ENCODE peak calls at places on chromosomes 4 and X, in four cellular contexts. F is K562, T is H9, E is PC-3. C is an unnamed sample.

GRCh38 chr4:102572452-102572851 is 71.3 kb downstream of the NFKB1 start:
- DNase-seq in F (no peak), T (no peak), E (no peak), C (no peak)

GRCh38 chr4:188127157-188127874 is 11.9 kb upstream of the TRIML1 start:
- DNase-seq in F (no peak), T (no peak), E (peak; percentile 63), C (no peak)

GRCh38 chr4:14100349-14100748 is 472.8 kb upstream of the BOD1L1 start:
- DNase-seq in F (no peak), T (no peak), E (no peak), C (no peak)

GRCh38 chrX:110114260-110114776 is 111.4 kb downstream of the TMEM164 start:
- DNase-seq in F (no peak), T (no peak), E (no peak), C (no peak)

GRCh38 chr4:137359691-137360315 is 172.5 kb downstream of the PCDH18 start:
- DNase-seq in F (no peak), T (no peak), E (no peak), C (no peak)

GRCh38 chr4:53656421-53656981 is 65.2 kb upstream of the LNX1 start:
- DNase-seq in F (no peak), T (no peak), E (peak; percentile 19), C (no peak)

GRCh38 chr4:147768113-147768512 is 36.2 kb downstream of the ARHGAP10 start:
- DNase-seq in F (no peak), T (no peak), E (peak; percentile 66), C (no peak)

GRCh38 chr4:141121768-141122415 is 11.4 kb downstream of the RNF150 start:
- DNase-seq in F (no peak), T (no peak), E (no peak), C (no peak)

GRCh38 chrX:38081926-38082708 is 75.8 kb downstream of the SYTL5 start:
- DNase-seq in F (no peak), T (no peak), E (no peak), C (no peak)

GRCh38 chr4:146134761-146135160 is 40.8 kb upstream of the LSM6 start:
- DNase-seq in F (no peak), T (no peak), E (no peak), C (no peak)

GRCh38 chrX:15384304-15384703 is at the start of gene VEGFD:
- DNase-seq in F (no peak), T (no peak), E (no peak), C (no peak)

GRCh38 chr4:114694770-114695169 is 96.2 kb downstream of the UGT8 start:
- DNase-seq in F (peak; percentile 13), T (no peak), E (peak; percentile 59), C (peak; percentile 70)

GRCh38 chrX:34275710-34276109 is 143.6 kb upstream of the FAM47A start:
- DNase-seq in F (no peak), T (no peak), E (no peak), C (no peak)

GRCh38 chr4:91958651-91959050 is 345.1 kb upstream of the GRID2 start:
- DNase-seq in F (peak; percentile 3), T (peak; percentile 34), E (no peak), C (no peak)

GRCh38 chr4:125111352-125111751 is 203.4 kb upstream of the FAT4 start:
- DNase-seq in F (no peak), T (no peak), E (no peak), C (peak; percentile 27)

GRCh38 chrX:112868586-112868985 is 28.0 kb upstream of the AMOT start:
- DNase-seq in F (no peak), T (no peak), E (peak; percentile 9), C (no peak)

GRCh38 chr4:16516796-16517413 is 290.6 kb upstream of the TAPT1 start:
- DNase-seq in F (no peak), T (no peak), E (peak; percentile 54), C (peak; percentile 66)

GRCh38 chrX:134373736-134374135 is 86.2 kb upstream of the HPRT1 start:
- DNase-seq in F (no peak), T (no peak), E (no peak), C (peak; percentile 61)

GRCh38 chr4:186701273-186701672 is 22.4 kb downstream of the FAT1 start:
- DNase-seq in F (no peak), T (peak; percentile 84), E (no peak), C (no peak)

GRCh38 chr4:62449538-62449937 is 1249.4 kb downstream of the ADGRL3 start:
- DNase-seq in F (no peak), T (no peak), E (no peak), C (no peak)

GRCh38 chr4:156790866-156791265 is 180.7 kb downstream of the PDGFC start:
- DNase-seq in F (no peak), T (no peak), E (peak; percentile 85), C (no peak)

GRCh38 chr4:138981930-138982390 is 33.6 kb upstream of the NOCT start:
- DNase-seq in F (no peak), T (peak; percentile 31), E (peak; percentile 55), C (no peak)

GRCh38 chr4:123653211-123653610 is 256.6 kb downstream of the SPRY1 start:
- DNase-seq in F (no peak), T (no peak), E (no peak), C (no peak)

GRCh38 chr4:7425171-7425570 is 9.6 kb downstream of the PSAPL1 start:
- DNase-seq in F (no peak), T (peak; percentile 21), E (no peak), C (no peak)

GRCh38 chr4:154559141-154559841 is 3.5 kb upstream of the FGB start:
- DNase-seq in F (peak; percentile 48), T (peak; percentile 46), E (peak; percentile 78), C (peak; percentile 83)

GRCh38 chr4:83189631-83190136 is 75.2 kb upstream of the PLAC8 start:
- DNase-seq in F (no peak), T (peak; percentile 36), E (no peak), C (no peak)

GRCh38 chr4:147286846-147287587 is 193.9 kb upstream of the EDNRA start:
- DNase-seq in F (no peak), T (no peak), E (no peak), C (no peak)

GRCh38 chr4:189081831-189082230 is 858.8 kb upstream of the FRG1 start:
- DNase-seq in F (no peak), T (no peak), E (peak; percentile 43), C (no peak)

GRCh38 chrX:14697453-14697852 is 168.1 kb downstream of the GLRA2 start:
- DNase-seq in F (peak; percentile 6), T (peak; percentile 47), E (peak; percentile 69), C (peak; percentile 85)

GRCh38 chr4:88008624-88009235 is 1.3 kb downstream of the PKD2 start:
- DNase-seq in F (no peak), T (no peak), E (peak; percentile 4), C (peak; percentile 74)

GRCh38 chrX:154074199-154074598 is 23.3 kb downstream of the MECP2 start:
- DNase-seq in F (no peak), T (no peak), E (peak; percentile 75), C (no peak)

GRCh38 chr4:189202869-189203271 is 737.8 kb upstream of the FRG1 start:
- DNase-seq in F (no peak), T (no peak), E (peak; percentile 4), C (no peak)

DNA sequence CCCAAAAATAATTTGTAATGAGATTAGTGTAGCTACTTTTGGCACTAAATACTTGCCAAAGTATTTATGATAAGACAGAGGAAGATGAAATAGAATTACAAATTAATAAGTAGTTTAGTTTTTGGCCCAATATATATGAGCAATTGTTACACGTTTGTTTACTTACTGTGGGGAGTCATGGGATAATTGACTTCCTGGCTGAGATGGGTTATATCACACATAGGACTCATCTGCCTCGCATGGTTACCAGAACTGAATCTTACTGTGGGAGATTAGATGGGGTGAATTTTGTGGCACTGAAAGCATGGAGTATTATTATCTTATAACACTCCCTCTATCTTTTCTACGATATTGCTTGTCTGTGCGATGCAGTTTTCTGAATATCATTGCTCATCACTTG is 66.6 kb downstream of the INTS12 start:
- DNase-seq in F (no peak), T (no peak), E (peak; percentile 48), C (no peak)
- H2AFZ ChIP-seq in F (no peak overlapping the region), T (no peak overlapping the region), E (no peak overlapping the region), C (no peak overlapping the region)

GRCh38 chr4:37904824-37905223 is 13.9 kb downstream of the TBC1D1 start:
- DNase-seq in F (no peak), T (no peak), E (no peak), C (no peak)

GRCh38 chr4:37902212-37902611 is 11.3 kb downstream of the TBC1D1 start:
- DNase-seq in F (no peak), T (no peak), E (no peak), C (no peak)

GRCh38 chr4:37902738-37903693 is 12.1 kb downstream of the TBC1D1 start:
- DNase-seq in F (no peak), T (no peak), E (no peak), C (no peak)

GRCh38 chr4:37905526-37906169 is 14.8 kb downstream of the TBC1D1 start:
- DNase-seq in F (no peak), T (no peak), E (no peak), C (no peak)

GRCh38 chr4:37903901-37904300 is 13.0 kb downstream of the TBC1D1 start:
- DNase-seq in F (no peak), T (no peak), E (no peak), C (no peak)
- H3K27ac ChIP-seq in F (no peak overlapping the region), T (no peak overlapping the region), E (no peak overlapping the region), C (no peak overlapping the region)

DNA sequence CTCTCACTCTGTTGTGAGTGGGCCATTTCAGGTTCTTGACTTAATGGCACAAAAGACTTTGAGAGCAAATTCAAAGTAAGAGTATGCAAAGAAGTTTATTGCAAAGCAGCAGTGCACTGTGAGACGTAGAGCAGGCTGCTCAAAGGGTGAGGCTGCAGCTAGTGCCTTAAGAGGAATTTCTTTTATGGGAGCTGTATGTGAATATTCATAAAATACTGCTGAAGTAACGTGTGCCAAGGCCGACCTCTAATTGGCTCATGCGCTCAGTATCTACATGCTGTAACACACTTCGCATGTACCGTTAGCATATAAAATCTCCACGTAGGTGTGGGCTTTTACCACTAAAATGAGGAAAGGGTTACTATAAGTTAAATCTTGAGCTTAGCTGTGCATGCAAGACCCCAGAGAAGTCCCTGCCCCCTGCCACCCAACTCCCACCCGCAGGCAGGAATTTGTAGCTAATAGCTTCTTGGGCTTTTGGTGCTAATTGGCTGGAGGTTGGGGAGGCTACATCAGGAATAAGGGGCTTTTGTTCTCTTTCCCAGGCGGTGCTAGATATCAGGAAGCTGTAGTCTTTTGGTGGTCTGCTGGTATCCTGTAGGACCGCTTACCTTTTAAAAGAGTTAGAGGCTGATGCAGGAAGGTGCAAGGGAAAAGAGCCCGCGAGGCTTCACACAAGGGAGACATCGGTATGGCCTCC is 47.6 kb downstream of the FSTL5 start:
- DNase-seq in F (no peak), T (peak; percentile 41), E (no peak), C (no peak)
- H2AFZ ChIP-seq in F (no peak overlapping the region), T (peak overlapping the region; percentile 89), E (no peak overlapping the region), C (no peak overlapping the region)

DNA sequence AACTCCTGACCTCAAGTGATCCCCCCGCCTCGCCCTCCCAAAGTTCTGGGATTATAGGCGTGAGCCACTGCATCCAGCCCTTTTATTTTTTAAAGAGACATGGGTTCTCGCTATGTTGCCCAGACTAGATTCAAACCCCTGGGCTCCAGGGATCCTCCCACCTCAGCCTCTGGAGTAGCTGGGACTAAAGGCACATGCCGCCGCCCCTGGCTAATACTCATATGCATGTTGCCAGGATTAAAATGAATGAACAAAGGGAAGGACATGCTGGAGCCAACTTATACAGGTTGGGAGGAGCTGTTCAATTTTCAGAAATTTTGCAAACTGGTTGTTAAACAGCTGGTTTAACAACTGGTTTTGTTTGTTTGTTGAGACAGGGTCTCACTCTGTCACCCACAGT is 1.4 kb upstream of the FTSJ1 start:
- DNase-seq in F (no peak), T (no peak), E (no peak), C (no peak)
- H3K27ac ChIP-seq in F (peak overlapping the region; percentile 68), T (no peak overlapping the region), E (peak overlapping the region; percentile 18), C (no peak overlapping the region)

C was measured in Karpas-422.